ENCODE peak calls at places on chromosomes 4 and X, in five cellular contexts. L is RWPE1, B is type B pancreatic cell, J is heart left ventricle, Y is anterior cingulate cortex. I is an unnamed sample.

GRCh38 chr4:8110071-8110986 is 48.3 kb downstream of the ABLIM2 start:
- DNase-seq in L (peak; percentile 69), B (no peak), Y (no peak), J (peak; percentile 47), I (no peak)

GRCh38 chr4:158163941-158164665 is 8.7 kb downstream of the GASK1B start:
- DNase-seq in Y (no peak), B (no peak), J (no peak), L (no peak), I (no peak)

GRCh38 chr4:183098080-183098722 is 856 bp upstream of the WWC2 start:
- DNase-seq in L (peak; percentile 48), B (peak; percentile 76), J (peak; percentile 86), Y (no peak), I (no peak)

GRCh38 chrX:74023203-74023602 is 280.8 kb upstream of the ZCCHC13 start:
- DNase-seq in L (no peak), J (no peak), Y (no peak), B (no peak), I (no peak)

GRCh38 chr4:53653484-53654053 is 62.3 kb upstream of the LNX1 start:
- DNase-seq in L (no peak), B (no peak), Y (no peak), J (no peak), I (no peak)

GRCh38 chr4:9608300-9608699 is 164.1 kb downstream of the DEFB131A start:
- DNase-seq in B (no peak), J (no peak), Y (no peak), L (no peak), I (no peak)

GRCh38 chr4:38667005-38667771 is 3.2 kb downstream of the KLF3 start:
- DNase-seq in B (no peak), L (peak; percentile 95), Y (peak; percentile 53), J (no peak), I (no peak)

GRCh38 chr4:38062894-38063168 is 102.6 kb downstream of the PTTG2 start:
- DNase-seq in J (no peak), L (no peak), B (no peak), Y (no peak), I (no peak)

GRCh38 chr4:126572264-126572663 is 1060.5 kb upstream of the INTU start:
- DNase-seq in Y (no peak), L (no peak), J (no peak), B (no peak), I (no peak)

I was measured in NCI-H1048.